ENCODE peak calls at places on chromosomes 11 and 22, in four cellular contexts. One of them, this sample, is unnamed.

GRCh38 chr11:34356130-34356529 is 1.7 kb downstream of the ABTB2 start:
- DNase-seq in OCI-LY7: no peak
- DNase-seq in AG10803: no peak
- DNase-seq in brain microvascular endothelial cell: no peak
- DNase-seq in this sample: no peak

GRCh38 chr11:60872952-60873524 is 5.7 kb downstream of the ZP1 start:
- DNase-seq in AG10803: peak; percentile 79
- DNase-seq in brain microvascular endothelial cell: peak; percentile 96
- DNase-seq in OCI-LY7: no peak
- DNase-seq in this sample: peak; percentile 93

GRCh38 chr22:24427500-24428164 is at the start of gene ADORA2A:
- DNase-seq in OCI-LY7: peak; percentile 97
- DNase-seq in AG10803: no peak
- DNase-seq in brain microvascular endothelial cell: no peak
- DNase-seq in this sample: no peak

GRCh38 chr11:120022617-120023016 is 115.3 kb downstream of the TRIM29 start:
- DNase-seq in AG10803: no peak
- DNase-seq in OCI-LY7: no peak
- DNase-seq in brain microvascular endothelial cell: no peak
- DNase-seq in this sample: no peak

GRCh38 chr11:16895306-16895705 is 118.9 kb downstream of the PLEKHA7 start:
- DNase-seq in OCI-LY7: no peak
- DNase-seq in AG10803: no peak
- DNase-seq in brain microvascular endothelial cell: no peak
- DNase-seq in this sample: no peak

GRCh38 chr22:27397948-27398330 is 403.6 kb downstream of the MN1 start:
- DNase-seq in OCI-LY7: no peak
- DNase-seq in brain microvascular endothelial cell: peak; percentile 51
- DNase-seq in AG10803: peak; percentile 73
- DNase-seq in this sample: no peak

GRCh38 chr11:90823446-90823845 is 600.6 kb upstream of the CHORDC1 start:
- DNase-seq in OCI-LY7: no peak
- DNase-seq in AG10803: no peak
- DNase-seq in brain microvascular endothelial cell: no peak
- DNase-seq in this sample: no peak

GRCh38 chr22:44574057-44574456 is 76.0 kb upstream of the RTL6 start:
- DNase-seq in brain microvascular endothelial cell: no peak
- DNase-seq in AG10803: peak; percentile 88
- DNase-seq in OCI-LY7: no peak
- DNase-seq in this sample: peak; percentile 47

GRCh38 chr11:43735931-43736330 is 55.4 kb downstream of the HSD17B12 start:
- DNase-seq in AG10803: peak; percentile 76
- DNase-seq in OCI-LY7: no peak
- DNase-seq in brain microvascular endothelial cell: no peak
- DNase-seq in this sample: peak; percentile 64

GRCh38 chr11:6402561-6402981 is 12.3 kb downstream of the SMPD1 start:
- DNase-seq in OCI-LY7: peak; percentile 95
- DNase-seq in AG10803: no peak
- DNase-seq in brain microvascular endothelial cell: no peak
- DNase-seq in this sample: no peak

GRCh38 chr11:70080763-70081162 is 2.6 kb downstream of the ANO1 start:
- DNase-seq in brain microvascular endothelial cell: no peak
- DNase-seq in AG10803: no peak
- DNase-seq in OCI-LY7: no peak
- DNase-seq in this sample: no peak

GRCh38 chr11:84671325-84672019 is 955.7 kb downstream of the DLG2 start:
- DNase-seq in brain microvascular endothelial cell: no peak
- DNase-seq in OCI-LY7: no peak
- DNase-seq in AG10803: no peak
- DNase-seq in this sample: no peak

GRCh38 chr11:98036810-98037209 is 983.9 kb upstream of the CNTN5 start:
- DNase-seq in OCI-LY7: no peak
- DNase-seq in AG10803: no peak
- DNase-seq in brain microvascular endothelial cell: no peak
- DNase-seq in this sample: no peak

GRCh38 chr22:27245056-27245455 is 556.5 kb downstream of the MN1 start:
- DNase-seq in brain microvascular endothelial cell: no peak
- DNase-seq in AG10803: no peak
- DNase-seq in OCI-LY7: no peak
- DNase-seq in this sample: no peak

GRCh38 chr11:59207988-59208432 is 4.7 kb downstream of the MPEG1 start:
- DNase-seq in OCI-LY7: peak; percentile 68
- DNase-seq in brain microvascular endothelial cell: peak; percentile 83
- DNase-seq in AG10803: peak; percentile 59
- DNase-seq in this sample: peak; percentile 77

GRCh38 chr11:77121096-77121640 is 6.9 kb upstream of the MYO7A start:
- DNase-seq in AG10803: no peak
- DNase-seq in OCI-LY7: no peak
- DNase-seq in brain microvascular endothelial cell: no peak
- DNase-seq in this sample: no peak

GRCh38 chr11:44017443-44018126 is 30.2 kb upstream of the ACCSL start:
- DNase-seq in brain microvascular endothelial cell: no peak
- DNase-seq in OCI-LY7: no peak
- DNase-seq in AG10803: peak; percentile 31
- DNase-seq in this sample: no peak

GRCh38 chr11:57456960-57457642 is 3.2 kb upstream of the RTN4RL2 start:
- DNase-seq in brain microvascular endothelial cell: peak; percentile 73
- DNase-seq in AG10803: peak; percentile 73
- DNase-seq in OCI-LY7: peak; percentile 74
- DNase-seq in this sample: peak; percentile 80

GRCh38 chr11:97454988-97455387 is 1065.2 kb downstream of the JRKL start:
- DNase-seq in OCI-LY7: no peak
- DNase-seq in AG10803: no peak
- DNase-seq in brain microvascular endothelial cell: peak; percentile 37
- DNase-seq in this sample: peak; percentile 54

GRCh38 chr11:293852-294661 is 5.1 kb downstream of the PGGHG start:
- DNase-seq in brain microvascular endothelial cell: no peak
- DNase-seq in OCI-LY7: no peak
- DNase-seq in AG10803: no peak
- DNase-seq in this sample: no peak

GRCh38 chr11:26134481-26135355 is 197.2 kb upstream of the ANO3 start:
- DNase-seq in brain microvascular endothelial cell: peak; percentile 31
- DNase-seq in AG10803: peak; percentile 3
- DNase-seq in OCI-LY7: peak; percentile 72
- DNase-seq in this sample: peak; percentile 14

GRCh38 chr11:26137651-26138050 is 194.3 kb upstream of the ANO3 start:
- DNase-seq in OCI-LY7: no peak
- DNase-seq in AG10803: no peak
- DNase-seq in brain microvascular endothelial cell: no peak
- DNase-seq in this sample: no peak

GRCh38 chr11:26134053-26134452 is 197.9 kb upstream of the ANO3 start:
- DNase-seq in brain microvascular endothelial cell: no peak
- DNase-seq in AG10803: no peak
- DNase-seq in OCI-LY7: peak; percentile 27
- DNase-seq in this sample: no peak
- TF ChIP-seq CTCF in brain microvascular endothelial cell: no peak
- TF ChIP-seq CTCF in AG10803: no peak
- TF ChIP-seq CTCF in OCI-LY7: peak; percentile 65
- TF ChIP-seq CTCF in this sample: no peak

GRCh38 chr11:118342503-118343161 is at the start of gene CD3D:
- DNase-seq in AG10803: no peak
- DNase-seq in OCI-LY7: no peak
- DNase-seq in brain microvascular endothelial cell: no peak
- DNase-seq in this sample: no peak
- H3K4me3 ChIP-seq in AG10803: no peak within 1 kb of the TSS
- H3K4me3 ChIP-seq in OCI-LY7: no peak within 1 kb of the TSS
- H3K4me3 ChIP-seq in brain microvascular endothelial cell: no peak within 1 kb of the TSS
- H3K4me3 ChIP-seq in this sample: no peak within 1 kb of the TSS

GRCh38 chr11:46888636-46889035 is 29.7 kb downstream of the LRP4 start:
- DNase-seq in AG10803: no peak
- DNase-seq in brain microvascular endothelial cell: no peak
- DNase-seq in OCI-LY7: no peak
- DNase-seq in this sample: no peak

GRCh38 chr11:46892109-46892508 is 26.2 kb downstream of the LRP4 start:
- DNase-seq in brain microvascular endothelial cell: no peak
- DNase-seq in OCI-LY7: no peak
- DNase-seq in AG10803: no peak
- DNase-seq in this sample: no peak

GRCh38 chr11:46889251-46889650 is 29.1 kb downstream of the LRP4 start:
- DNase-seq in OCI-LY7: no peak
- DNase-seq in brain microvascular endothelial cell: no peak
- DNase-seq in AG10803: no peak
- DNase-seq in this sample: no peak

GRCh38 chr11:46890665-46891064 is 27.7 kb downstream of the LRP4 start:
- DNase-seq in brain microvascular endothelial cell: no peak
- DNase-seq in OCI-LY7: no peak
- DNase-seq in AG10803: peak; percentile 10
- DNase-seq in this sample: peak; percentile 29

GRCh38 chr11:46889689-46890475 is 28.5 kb downstream of the LRP4 start:
- DNase-seq in brain microvascular endothelial cell: peak; percentile 71
- DNase-seq in AG10803: peak; percentile 66
- DNase-seq in OCI-LY7: peak; percentile 85
- DNase-seq in this sample: peak; percentile 70
- TF ChIP-seq CTCF in brain microvascular endothelial cell: peak; percentile 86
- TF ChIP-seq CTCF in AG10803: peak; percentile 93
- TF ChIP-seq CTCF in OCI-LY7: peak; percentile 90
- TF ChIP-seq CTCF in this sample: peak; percentile 82

GRCh38 chr11:65432133-65432650 is 9.6 kb downstream of the NEAT1 start:
- DNase-seq in brain microvascular endothelial cell: no peak
- DNase-seq in AG10803: peak; percentile 13
- DNase-seq in OCI-LY7: no peak
- DNase-seq in this sample: no peak
- H3K4me3 ChIP-seq in brain microvascular endothelial cell: peak overlapping the region; percentile 24
- H3K4me3 ChIP-seq in AG10803: peak overlapping the region; percentile 99
- H3K4me3 ChIP-seq in OCI-LY7: peak overlapping the region; percentile 73
- H3K4me3 ChIP-seq in this sample: peak overlapping the region; percentile 1

DNA sequence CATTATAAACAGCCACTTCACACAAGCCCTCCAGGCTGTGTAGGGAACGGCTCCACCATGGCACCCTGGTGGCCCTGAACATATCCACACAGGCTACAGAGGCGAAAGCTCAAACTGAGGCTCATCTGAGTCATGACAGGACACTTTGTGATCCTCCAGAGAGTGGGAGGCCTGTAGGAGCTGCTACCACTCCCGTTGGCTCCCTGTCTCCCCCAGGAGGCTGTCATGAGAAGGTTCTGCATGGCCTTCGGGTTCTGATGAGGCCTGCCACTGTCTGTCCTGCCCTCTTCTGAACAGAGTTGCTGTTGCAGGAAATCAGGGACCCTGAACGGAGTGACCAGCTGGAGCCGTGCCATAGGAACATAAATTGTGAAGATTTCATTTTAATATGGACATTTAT is 23.8 kb upstream of the ALDH3B2 start:
- DNase-seq in brain microvascular endothelial cell: peak; percentile 3
- DNase-seq in AG10803: no peak
- DNase-seq in OCI-LY7: peak; percentile 51
- DNase-seq in this sample: no peak
- TF ChIP-seq CTCF in brain microvascular endothelial cell: peak; percentile 53
- TF ChIP-seq CTCF in AG10803: peak; percentile 22
- TF ChIP-seq CTCF in OCI-LY7: peak; percentile 61
- TF ChIP-seq CTCF in this sample: peak; percentile 16

DNA sequence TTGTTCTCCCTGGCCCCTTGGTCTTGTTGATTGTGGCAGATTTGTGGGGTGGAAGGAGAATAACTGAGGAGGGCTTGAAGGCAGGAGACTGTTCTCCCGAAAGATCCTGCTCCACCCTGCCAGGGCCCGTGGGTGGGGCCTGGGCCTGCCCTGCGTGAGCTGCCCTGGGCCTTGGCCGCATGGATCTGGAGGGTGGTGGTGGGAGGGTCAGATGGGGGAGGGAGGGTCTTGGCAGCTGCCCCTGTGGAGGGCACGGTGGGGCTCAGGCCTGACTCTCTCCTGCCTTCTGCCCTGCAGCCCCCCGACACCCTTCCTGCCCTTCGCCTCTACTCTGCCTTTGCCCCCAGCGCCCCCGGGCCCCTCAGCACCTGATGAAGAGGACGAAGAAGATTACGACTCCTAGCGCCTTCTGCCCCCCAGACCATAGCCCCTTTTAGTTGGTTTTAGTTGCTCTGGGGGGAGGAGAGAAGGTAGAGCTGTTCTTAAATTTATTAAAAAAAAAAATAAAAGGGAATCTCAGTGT is 1.9 kb downstream of the DRAP1 start:
- DNase-seq in brain microvascular endothelial cell: no peak
- DNase-seq in OCI-LY7: no peak
- DNase-seq in AG10803: no peak
- DNase-seq in this sample: no peak
- H3K4me3 ChIP-seq in brain microvascular endothelial cell: no peak overlapping the region
- H3K4me3 ChIP-seq in OCI-LY7: no peak overlapping the region
- H3K4me3 ChIP-seq in AG10803: peak overlapping the region; percentile 78
- H3K4me3 ChIP-seq in this sample: no peak overlapping the region

DNA sequence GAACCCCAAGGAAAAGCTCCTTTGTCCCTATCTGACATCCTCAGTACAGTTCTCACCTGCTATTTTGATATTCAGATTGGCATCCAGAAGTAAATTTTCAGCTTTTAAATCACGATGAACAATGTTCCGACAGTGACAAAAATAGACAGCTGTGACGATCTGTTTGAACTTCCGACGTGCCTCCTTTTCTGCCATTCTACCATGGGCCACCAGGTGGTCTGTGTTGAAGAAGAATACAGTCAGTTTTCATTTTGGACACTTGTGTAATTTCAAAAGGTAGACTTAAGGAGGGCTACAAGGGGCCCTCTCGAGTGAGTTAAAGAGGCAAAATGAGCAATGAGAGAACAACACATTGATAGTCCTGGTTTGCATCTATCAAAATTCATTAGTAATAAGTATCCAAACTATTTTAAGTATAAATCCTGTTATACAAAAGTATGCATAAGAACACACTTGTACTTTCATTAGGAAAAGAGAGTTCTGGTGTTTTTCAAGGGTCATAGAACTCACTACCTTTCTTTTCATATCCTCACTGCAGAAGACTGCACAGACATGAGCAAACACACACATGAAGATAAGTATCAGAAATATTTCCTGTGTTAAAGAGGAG is 89.8 kb upstream of the APOA1 start:
- DNase-seq in brain microvascular endothelial cell: peak; percentile 12
- DNase-seq in OCI-LY7: peak; percentile 88
- DNase-seq in AG10803: no peak
- DNase-seq in this sample: no peak
- TF ChIP-seq CTCF in brain microvascular endothelial cell: peak; percentile 66
- TF ChIP-seq CTCF in OCI-LY7: peak; percentile 82
- TF ChIP-seq CTCF in AG10803: peak; percentile 40
- TF ChIP-seq CTCF in this sample: peak; percentile 40

GRCh38 chr11:106280041-106280440 is 202.6 kb downstream of the AASDHPPT start:
- DNase-seq in AG10803: no peak
- DNase-seq in brain microvascular endothelial cell: no peak
- DNase-seq in OCI-LY7: no peak
- DNase-seq in this sample: no peak
- H3K4me3 ChIP-seq in AG10803: no peak overlapping the region
- H3K4me3 ChIP-seq in brain microvascular endothelial cell: no peak overlapping the region
- H3K4me3 ChIP-seq in OCI-LY7: no peak overlapping the region
- H3K4me3 ChIP-seq in this sample: no peak overlapping the region

GRCh38 chr11:116731821-116732739 is 40.7 kb downstream of the BUD13 start:
- DNase-seq in brain microvascular endothelial cell: no peak
- DNase-seq in OCI-LY7: no peak
- DNase-seq in AG10803: no peak
- DNase-seq in this sample: no peak
- TF ChIP-seq CTCF in brain microvascular endothelial cell: no peak
- TF ChIP-seq CTCF in OCI-LY7: no peak
- TF ChIP-seq CTCF in AG10803: no peak
- TF ChIP-seq CTCF in this sample: no peak

This sample was measured in astrocyte of the spinal cord.